ENCODE peak calls at places on chromosomes 4 and X, in five cellular contexts. Z, V, C, I and L are unnamed samples.

GRCh38 chr4:2942532-2943363 is 20.5 kb downstream of the NOP14 start:
- DNase-seq in C (no peak), Z (no peak), V (no peak), I (no peak), L (no peak)

GRCh38 chr4:150078996-150079581 is 844 bp downstream of the DCLK2 start:
- DNase-seq in C (no peak), V (no peak), Z (peak), I (no peak), L (no peak)

GRCh38 chrX:117835034-117835433 is 281.6 kb downstream of the KLHL13 start:
- DNase-seq in C (no peak), V (no peak), I (no peak), Z (no peak), L (no peak)

GRCh38 chr4:159227984-159228383 is 125.1 kb downstream of the RAPGEF2 start:
- DNase-seq in C (no peak), I (peak), Z (peak), V (no peak), L (no peak)

GRCh38 chrX:69073241-69073640 is 92.0 kb downstream of the PJA1 start:
- DNase-seq in I (no peak), Z (no peak), V (no peak), C (no peak), L (no peak)

GRCh38 chrX:77446029-77446585 is 1.1 kb upstream of the FGF16 start:
- DNase-seq in C (no peak), I (no peak), V (no peak), Z (no peak), L (no peak)

GRCh38 chr4:16496501-16496900 is 270.2 kb upstream of the TAPT1 start:
- DNase-seq in V (no peak), Z (no peak), C (no peak), I (no peak), L (no peak)

GRCh38 chrX:2863646-2864045 is 34.9 kb downstream of the GYG2 start:
- DNase-seq in Z (no peak), I (no peak), C (no peak), V (no peak), L (no peak)

GRCh38 chr4:134936014-134936413 is 734.4 kb upstream of the PABPC4L start:
- DNase-seq in V (no peak), I (no peak), C (no peak), Z (no peak), L (no peak)

GRCh38 chrX:151974336-151975227 is at the start of gene GABRE:
- DNase-seq in V (peak), C (no peak), Z (peak), I (no peak), L (no peak)

GRCh38 chrX:134718329-134719317 is 60.4 kb upstream of the PLAC1 start:
- DNase-seq in Z (no peak), C (peak), I (no peak), V (no peak), L (peak)

GRCh38 chrX:44770111-44770510 is 73.7 kb upstream of the DUSP21 start:
- DNase-seq in V (no peak), C (no peak), I (no peak), Z (no peak), L (no peak)

GRCh38 chrX:79462458-79462857 is 95.3 kb upstream of the ITM2A start:
- DNase-seq in V (no peak), C (no peak), Z (no peak), I (no peak), L (no peak)

GRCh38 chr4:83603130-83603529 is 67.2 kb downstream of the GPAT3 start:
- DNase-seq in Z (no peak), V (no peak), C (no peak), I (no peak), L (no peak)

GRCh38 chrX:48800574-48801280 is 1.1 kb upstream of the HDAC6 start:
- DNase-seq in V (peak), C (no peak), Z (no peak), I (no peak), L (peak)

GRCh38 chr4:149676076-149676475 is 139.6 kb downstream of the IQCM start:
- DNase-seq in C (peak), I (no peak), Z (no peak), V (no peak), L (no peak)

GRCh38 chr4:6364581-6364980 is 94.9 kb downstream of the WFS1 start:
- DNase-seq in Z (no peak), I (no peak), C (no peak), V (no peak), L (no peak)

GRCh38 chr4:149980941-149981340 is 97.3 kb upstream of the DCLK2 start:
- DNase-seq in C (no peak), I (peak), V (peak), Z (peak), L (no peak)

GRCh38 chrX:24396236-24396929 is 35.9 kb downstream of the SUPT20HL1 start:
- DNase-seq in I (no peak), V (no peak), Z (no peak), C (no peak), L (no peak)

GRCh38 chrX:16771483-16772398 is 14.5 kb upstream of the TXLNG start:
- DNase-seq in I (peak), V (peak), C (no peak), Z (peak), L (no peak)

GRCh38 chr4:147773261-147774184 is 41.6 kb downstream of the ARHGAP10 start:
- DNase-seq in C (no peak), V (no peak), Z (no peak), I (no peak), L (no peak)

GRCh38 chrX:116436358-116436816 is at the start of gene SLC6A14:
- DNase-seq in C (no peak), V (no peak), Z (no peak), I (peak), L (no peak)

GRCh38 chr4:172035573-172035972 is 222.4 kb downstream of the GALNTL6 start:
- DNase-seq in C (no peak), I (no peak), V (no peak), Z (no peak), L (no peak)

GRCh38 chr4:3802571-3803474 is 36.6 kb downstream of the ADRA2C start:
- DNase-seq in I (peak), Z (no peak), V (no peak), C (no peak), L (no peak)

GRCh38 chr4:181952478-181952877 is 290.7 kb upstream of the TENM3 start:
- DNase-seq in C (no peak), Z (no peak), I (no peak), V (no peak), L (no peak)

GRCh38 chr4:27360651-27361347 is 500.2 kb downstream of the STIM2 start:
- DNase-seq in I (no peak), V (no peak), Z (no peak), C (no peak), L (no peak)

GRCh38 chrX:47579537-47579936 is 2.7 kb upstream of the TIMP1 start:
- DNase-seq in V (peak), C (no peak), Z (no peak), I (no peak), L (no peak)

GRCh38 chr4:4269856-4270255 is 20.1 kb downstream of the LYAR start:
- DNase-seq in C (no peak), V (no peak), Z (no peak), I (no peak), L (no peak)

GRCh38 chr4:173935622-173936405 is 347.7 kb downstream of the FBXO8 start:
- DNase-seq in V (no peak), Z (no peak), I (no peak), C (no peak), L (no peak)

GRCh38 chrX:69277961-69278795 is 112.9 kb upstream of the PJA1 start:
- DNase-seq in Z (no peak), V (no peak), I (no peak), C (no peak), L (no peak)

DNA sequence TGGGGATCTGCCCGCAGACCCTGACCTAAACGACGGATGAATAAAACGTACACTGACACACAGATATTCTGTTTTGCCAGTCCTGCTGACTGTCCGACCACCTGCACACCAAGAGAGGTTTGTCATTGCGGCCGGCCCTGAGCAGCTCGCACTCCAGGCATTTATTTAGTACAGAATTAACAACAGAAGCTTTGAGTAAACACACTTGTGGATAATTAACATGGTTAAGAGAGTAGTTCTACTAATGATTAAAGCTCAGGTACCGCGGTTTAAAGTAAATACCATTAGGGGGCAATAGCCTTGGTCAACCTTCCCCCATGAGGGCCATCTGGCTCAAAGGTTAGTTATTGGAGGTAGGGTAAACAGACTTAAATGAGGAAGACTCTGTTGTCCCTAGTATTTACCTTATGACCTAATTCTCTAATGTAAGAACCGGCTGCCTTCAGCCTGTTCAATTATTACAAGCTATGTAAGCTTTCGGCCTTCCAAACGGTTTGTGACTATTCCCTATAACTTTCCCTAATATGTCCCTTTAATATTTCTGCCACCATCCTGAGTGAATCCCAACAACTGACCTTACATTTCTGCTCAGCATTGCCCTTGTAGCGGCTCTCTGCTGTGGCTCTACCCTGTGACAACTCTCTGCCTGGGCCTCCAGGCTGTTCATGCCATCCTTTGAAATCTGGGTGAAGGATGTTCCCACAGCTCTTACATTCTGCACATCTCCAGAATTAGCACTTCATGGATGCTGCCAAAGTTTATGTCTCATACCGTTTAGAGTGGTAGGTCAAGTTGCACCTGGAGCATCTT is 46.9 kb upstream of the SYTL5 start:
- DNase-seq in C (no peak), Z (no peak), V (no peak), I (peak), L (no peak)
- TF ChIP-seq REST in C (no peak), Z (no peak), V (no peak), I (peak), L (no peak)

DNA sequence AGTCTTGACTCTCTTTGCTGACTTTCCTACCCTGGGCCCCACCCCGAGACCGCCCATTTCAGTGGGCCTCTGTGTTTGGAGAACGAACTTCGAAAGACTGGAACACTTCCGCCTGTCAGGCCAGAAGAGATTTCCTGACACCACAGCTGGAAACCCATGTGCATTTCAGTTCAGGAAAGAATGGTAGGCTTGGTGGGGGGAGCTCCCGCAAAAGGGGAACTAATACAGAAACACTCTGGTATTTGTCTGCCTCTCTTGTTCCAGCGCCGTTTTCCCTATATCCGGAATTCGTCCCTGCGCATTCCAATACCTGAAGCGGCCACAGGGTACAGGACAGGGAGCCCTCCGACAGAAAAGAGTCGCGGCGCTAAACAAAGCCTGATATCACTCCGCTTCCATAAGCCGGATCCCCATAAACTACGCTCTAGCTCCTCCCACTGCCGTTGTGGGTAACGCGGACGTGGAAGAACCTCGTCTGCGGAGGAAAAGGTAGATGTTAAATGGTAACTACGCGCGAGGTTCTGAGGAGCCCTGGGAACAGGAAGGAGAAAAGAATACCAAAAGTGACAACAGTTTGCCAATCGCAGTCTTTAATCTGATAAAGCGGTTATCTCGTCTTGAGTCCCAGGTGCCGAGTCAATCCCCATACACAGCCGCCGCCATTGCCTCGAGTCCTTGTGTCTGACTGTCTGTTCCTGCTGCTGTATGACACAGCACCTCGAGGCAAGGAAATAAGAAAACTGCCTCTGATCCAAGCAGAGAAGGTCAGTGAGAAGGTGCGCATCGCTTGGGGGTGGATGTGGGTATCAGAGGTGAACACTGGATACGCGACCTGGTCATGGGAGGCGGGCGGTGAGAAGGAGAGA is at the start of gene ARMCX5:
- DNase-seq in V (peak), Z (peak), C (peak), I (peak), L (peak)
- TF ChIP-seq POLR2AphosphoS5 in V (peak), Z (peak), C (peak), I (peak), L (peak)

GRCh38 chr4:86184216-86184915 is 175.5 kb downstream of the MAPK10 start:
- DNase-seq in Z (no peak), V (no peak), I (no peak), C (no peak), L (no peak)

GRCh38 chr4:86181585-86181984 is 178.3 kb downstream of the MAPK10 start:
- DNase-seq in I (no peak), Z (no peak), C (no peak), V (no peak), L (no peak)

DNA sequence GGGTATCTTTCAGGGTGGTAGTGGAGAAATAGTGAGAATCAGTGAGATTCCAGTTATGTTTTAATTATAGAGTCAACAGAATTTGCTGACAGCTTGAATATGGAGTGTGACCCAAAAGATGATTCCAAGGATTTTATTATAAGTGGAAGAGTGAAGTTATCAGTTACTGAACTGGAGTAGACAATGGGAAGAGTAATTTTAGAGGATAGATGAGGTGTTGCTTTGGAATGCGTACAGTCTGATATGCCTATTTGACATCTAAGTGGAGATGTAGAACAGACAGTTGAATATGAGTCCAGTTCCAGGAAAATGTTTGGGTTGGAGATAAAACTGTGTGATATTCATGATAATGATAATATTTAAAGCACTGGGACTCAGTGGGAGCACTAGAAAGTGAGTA is 174.2 kb downstream of the MAPK10 start:
- DNase-seq in I (no peak), V (no peak), Z (no peak), C (no peak), L (no peak)
- TF ChIP-seq GABPA in I (no peak), V (no peak), Z (no peak), C (no peak), L (no peak)

DNA sequence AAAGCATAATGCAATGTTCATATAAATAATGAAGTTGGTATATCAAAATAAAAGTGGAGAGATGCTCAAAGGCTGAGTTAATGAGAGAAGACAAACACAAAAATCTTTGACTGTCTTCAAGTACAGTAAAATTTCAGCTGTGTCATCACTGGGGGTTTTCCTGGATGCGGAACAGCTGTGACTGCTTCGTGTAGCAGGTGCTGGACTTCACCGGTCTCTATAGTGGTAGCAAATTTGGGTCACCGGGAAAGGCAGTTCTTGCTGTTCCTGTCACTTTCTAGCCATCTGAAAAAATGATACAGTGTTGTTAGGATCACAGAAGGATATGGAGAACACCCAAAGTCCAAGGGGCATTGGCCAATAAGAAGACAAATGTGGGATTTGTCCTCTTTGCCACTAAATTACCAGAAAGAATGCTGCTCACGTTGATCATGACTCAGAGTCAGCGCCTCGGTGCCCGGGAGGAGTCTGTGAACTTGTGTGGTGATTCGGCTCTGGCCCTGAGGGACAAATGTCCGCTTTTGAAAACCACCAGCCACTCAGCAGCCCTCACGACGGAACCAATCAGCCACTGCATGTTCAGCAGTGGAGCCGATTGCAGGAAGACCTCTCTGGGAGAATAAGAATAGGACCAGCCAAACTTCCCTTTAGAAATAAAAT is 230.1 kb upstream of the FAT1 start:
- DNase-seq in V (no peak), C (no peak), Z (no peak), I (no peak), L (no peak)
- TF ChIP-seq REST in V (no peak), C (no peak), Z (no peak), I (no peak), L (no peak)

GRCh38 chr4:188826393-188826792 is 687.2 kb downstream of the TRIML1 start:
- DNase-seq in I (no peak), V (no peak), C (no peak), Z (no peak), L (no peak)
- TF ChIP-seq POLR2AphosphoS5 in I (no peak), V (no peak), C (no peak), Z (no peak), L (no peak)

DNA sequence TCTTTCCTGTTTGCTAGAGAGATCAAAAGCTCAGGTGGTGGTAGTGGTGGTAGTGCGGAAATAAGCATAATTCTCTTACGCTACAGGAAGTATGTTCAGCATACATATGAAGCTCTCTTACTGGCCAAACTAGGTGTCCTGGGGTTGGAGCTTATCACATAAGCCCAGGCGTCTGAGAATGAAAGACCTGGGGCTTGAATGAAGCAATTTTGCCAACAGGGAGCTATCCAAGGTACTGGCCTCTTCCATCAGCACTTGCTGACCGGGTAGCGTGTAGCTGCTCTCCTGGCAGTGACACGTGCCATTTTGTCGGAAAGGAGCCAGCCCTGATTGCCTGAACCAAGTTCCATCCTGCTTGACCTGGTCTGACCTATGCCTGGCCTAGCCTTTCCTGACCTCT is 65.9 kb upstream of the HPF1 start:
- DNase-seq in V (no peak), I (peak), Z (no peak), C (no peak), L (peak)
- TF ChIP-seq GABPA in V (no peak), I (no peak), Z (no peak), C (no peak), L (no peak)

DNA sequence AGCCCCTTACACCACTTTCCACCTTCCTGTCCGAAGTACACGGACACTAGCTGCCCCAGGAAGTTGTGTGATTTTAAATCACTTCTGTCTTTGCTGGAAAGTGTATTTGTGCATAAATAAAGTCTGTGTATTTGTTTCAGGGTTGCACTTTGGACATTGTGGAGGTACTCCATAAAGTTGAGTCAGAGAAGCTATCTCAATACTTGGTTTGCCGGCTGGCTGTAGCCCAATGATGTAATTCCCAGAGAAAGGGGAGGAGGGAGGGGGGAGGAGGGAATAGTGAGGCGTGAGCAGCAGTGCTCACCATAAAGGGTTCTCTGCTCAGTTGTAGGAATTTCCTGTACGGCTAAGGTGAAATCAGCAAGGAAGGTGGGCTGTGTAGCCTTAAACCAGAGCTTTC is 7.5 kb downstream of the APEX2 start:
- DNase-seq in I (peak), V (no peak), Z (no peak), C (no peak), L (no peak)
- TF ChIP-seq REST in I (no peak), V (no peak), Z (no peak), C (no peak), L (no peak)

GRCh38 chr4:56387023-56388001 is at the start of gene AASDH:
- DNase-seq in C (peak), I (peak), V (peak), Z (peak), L (peak)

GRCh38 chr4:56389558-56389957 is 2.3 kb upstream of the AASDH start:
- DNase-seq in Z (no peak), C (no peak), I (no peak), V (peak), L (no peak)

GRCh38 chr4:56386091-56386490 is 1.2 kb downstream of the AASDH start:
- DNase-seq in I (no peak), C (no peak), V (no peak), Z (no peak), L (no peak)

GRCh38 chr4:56391270-56391669 is 4.0 kb upstream of the AASDH start:
- DNase-seq in C (no peak), V (no peak), Z (no peak), I (no peak), L (no peak)

DNA sequence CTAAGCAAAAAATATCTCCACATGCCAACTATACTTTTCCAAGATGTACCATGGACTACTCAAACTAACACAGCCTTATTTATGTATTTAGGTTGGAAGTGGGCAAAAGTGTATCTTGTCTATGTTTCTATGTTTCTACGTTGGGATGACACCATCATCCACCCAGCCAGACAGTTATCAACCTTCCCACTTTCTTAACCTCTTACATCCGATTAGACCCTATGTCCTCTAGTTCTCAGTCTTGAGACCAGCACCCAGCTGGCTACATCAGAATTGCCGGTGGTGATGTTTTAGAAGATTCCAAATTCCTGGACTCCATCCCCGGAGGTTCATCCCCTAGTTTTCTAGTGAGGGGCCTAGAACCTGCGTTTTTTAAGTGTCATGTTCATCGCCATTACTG is 1.0 kb upstream of the AASDH start:
- DNase-seq in Z (no peak), C (no peak), V (no peak), I (no peak), L (no peak)
- TF ChIP-seq POLR2AphosphoS5 in Z (no peak), C (no peak), V (no peak), I (no peak), L (no peak)